ENCODE peak calls at places on chromosomes 5 and 9, in eight cellular contexts. C is HCT116, F is ovary, T is GM12892, Q is IMR-90, S is lower leg skin, M is GM12891, N is body of pancreas. H is an unnamed sample.

GRCh38 chr9:134885647-134886412 is 5.2 kb downstream of the FCN2 start:
- DNase-seq in M (no peak), S (peak; percentile 82), Q (no peak), F (no peak), C (no peak), T (no peak), N (no peak), H (no peak)

GRCh38 chr5:157924931-157925729 is 66.2 kb upstream of the CLINT1 start:
- DNase-seq in C (no peak), F (no peak), N (no peak), M (no peak), T (no peak), S (no peak), Q (no peak), H (no peak)

GRCh38 chr5:154786414-154786813 is 31.2 kb downstream of the LARP1 start:
- DNase-seq in F (no peak), C (no peak), Q (peak; percentile 55), T (no peak), M (no peak), N (no peak), S (no peak), H (no peak)

GRCh38 chr9:91945277-91946074 is 4.6 kb downstream of the ROR2 start:
- DNase-seq in M (no peak), Q (peak; percentile 82), S (no peak), C (no peak), T (no peak), F (peak; percentile 66), N (peak; percentile 24), H (no peak)

GRCh38 chr9:132160802-132161742 is 786 bp upstream of the NTNG2 start:
- DNase-seq in T (no peak), Q (peak; percentile 76), C (no peak), F (no peak), M (no peak), N (no peak), S (no peak), H (peak; percentile 92)

GRCh38 chr9:27181381-27181780 is 72.4 kb downstream of the TEK start:
- DNase-seq in C (no peak), Q (peak; percentile 89), S (no peak), M (no peak), N (no peak), F (no peak), T (no peak), H (no peak)

GRCh38 chr5:34930870-34931269 is 1.5 kb downstream of the DNAJC21 start:
- DNase-seq in N (no peak), Q (no peak), M (no peak), C (no peak), S (no peak), F (no peak), T (no peak), H (no peak)

GRCh38 chr5:31113101-31113500 is 80.4 kb upstream of the CDH6 start:
- DNase-seq in N (no peak), T (no peak), F (no peak), S (no peak), C (no peak), M (no peak), Q (peak; percentile 88), H (no peak)

GRCh38 chr5:146561711-146562110 is 45.7 kb upstream of the GPR151 start:
- DNase-seq in F (no peak), T (no peak), Q (no peak), C (no peak), N (no peak), S (no peak), M (no peak), H (no peak)

GRCh38 chr9:69622664-69623063 is 49.5 kb downstream of the APBA1 start:
- DNase-seq in F (no peak), M (no peak), Q (peak; percentile 46), N (no peak), T (no peak), C (no peak), S (no peak), H (no peak)

GRCh38 chr9:14301582-14301981 is 12.4 kb downstream of the NFIB start:
- DNase-seq in C (no peak), M (no peak), Q (no peak), N (peak; percentile 29), F (no peak), T (no peak), S (no peak), H (no peak)

GRCh38 chr5:113212244-113212920 is 222.4 kb downstream of the TSSK1B start:
- DNase-seq in N (peak; percentile 49), M (no peak), S (no peak), Q (peak; percentile 73), F (peak; percentile 67), T (no peak), C (no peak), H (no peak)

GRCh38 chr5:10546186-10546585 is 17.7 kb upstream of the ANKRD33B start:
- DNase-seq in S (no peak), F (no peak), M (no peak), N (no peak), C (no peak), T (no peak), Q (no peak), H (no peak)

GRCh38 chr5:13143630-13144029 is 800.9 kb downstream of the DNAH5 start:
- DNase-seq in Q (no peak), M (no peak), F (no peak), T (no peak), S (no peak), N (no peak), C (no peak), H (no peak)

GRCh38 chr9:87812375-87813118 is 70.1 kb upstream of the SPATA31E1 start:
- DNase-seq in Q (peak; percentile 66), C (no peak), T (no peak), M (no peak), F (no peak), S (no peak), N (no peak), H (peak; percentile 32)

GRCh38 chr5:169717298-169717697 is 80.2 kb downstream of the DOCK2 start:
- DNase-seq in S (no peak), M (no peak), C (no peak), T (no peak), Q (peak; percentile 30), N (no peak), F (no peak), H (peak; percentile 9)

GRCh38 chr9:109799792-109800191 is 19.8 kb downstream of the PALM2AKAP2 start:
- DNase-seq in Q (peak; percentile 86), M (no peak), T (no peak), S (no peak), N (no peak), C (no peak), F (no peak), H (peak; percentile 58)

GRCh38 chr9:89182369-89182768 is 3.8 kb upstream of the SHC3 start:
- DNase-seq in C (no peak), N (no peak), Q (no peak), T (no peak), M (no peak), S (no peak), F (no peak), H (no peak)

GRCh38 chr9:89177401-89178161 is 1.0 kb downstream of the SHC3 start:
- DNase-seq in Q (no peak), C (no peak), F (no peak), S (peak; percentile 87), M (no peak), N (peak; percentile 42), T (no peak), H (no peak)

GRCh38 chr9:89179535-89179919 is 909 bp upstream of the SHC3 start:
- DNase-seq in M (no peak), S (no peak), C (no peak), F (no peak), Q (peak; percentile 68), N (no peak), T (no peak), H (peak; percentile 66)

GRCh38 chr9:89178162-89179120 is at the start of gene SHC3:
- DNase-seq in S (no peak), M (no peak), F (no peak), N (peak; percentile 30), T (no peak), C (no peak), Q (peak; percentile 75), H (no peak)

GRCh38 chr9:89179920-89180667 is 1.5 kb upstream of the SHC3 start:
- DNase-seq in F (peak; percentile 48), Q (peak; percentile 97), C (peak; percentile 83), N (peak; percentile 95), M (no peak), S (peak; percentile 97), T (no peak), H (peak; percentile 98)
- TF ChIP-seq POLR2A in F (no peak), Q (peak; percentile 76), C (peak; percentile 53), N (peak; percentile 86), M (no peak), S (no peak), T (no peak), H (peak; percentile 28)

DNA sequence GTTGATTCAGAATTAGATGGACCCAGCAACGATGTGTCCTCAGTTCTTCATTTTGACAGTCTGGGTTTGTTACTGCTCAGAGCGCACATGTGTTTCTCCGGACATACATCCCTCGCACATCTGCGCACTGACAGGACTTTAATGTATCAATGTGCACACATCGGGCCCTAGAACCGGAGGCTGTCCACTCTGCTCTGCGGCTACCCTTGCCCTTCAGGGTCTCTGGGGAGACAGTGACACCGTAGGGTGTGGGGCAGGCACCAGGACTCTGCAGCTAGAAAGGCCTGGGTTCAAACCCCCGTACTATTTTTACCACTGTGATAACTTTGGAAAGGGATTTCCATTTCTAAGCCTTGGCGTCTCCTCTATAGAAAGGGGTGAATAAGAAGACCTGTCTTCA is 23.5 kb upstream of the LPCAT1 start:
- DNase-seq in M (no peak), S (peak; percentile 76), T (no peak), Q (no peak), C (no peak), F (no peak), N (no peak), H (no peak)
- TF ChIP-seq POLR2A in M (no peak), S (no peak), T (no peak), Q (no peak), C (no peak), F (no peak), N (no peak), H (no peak)

DNA sequence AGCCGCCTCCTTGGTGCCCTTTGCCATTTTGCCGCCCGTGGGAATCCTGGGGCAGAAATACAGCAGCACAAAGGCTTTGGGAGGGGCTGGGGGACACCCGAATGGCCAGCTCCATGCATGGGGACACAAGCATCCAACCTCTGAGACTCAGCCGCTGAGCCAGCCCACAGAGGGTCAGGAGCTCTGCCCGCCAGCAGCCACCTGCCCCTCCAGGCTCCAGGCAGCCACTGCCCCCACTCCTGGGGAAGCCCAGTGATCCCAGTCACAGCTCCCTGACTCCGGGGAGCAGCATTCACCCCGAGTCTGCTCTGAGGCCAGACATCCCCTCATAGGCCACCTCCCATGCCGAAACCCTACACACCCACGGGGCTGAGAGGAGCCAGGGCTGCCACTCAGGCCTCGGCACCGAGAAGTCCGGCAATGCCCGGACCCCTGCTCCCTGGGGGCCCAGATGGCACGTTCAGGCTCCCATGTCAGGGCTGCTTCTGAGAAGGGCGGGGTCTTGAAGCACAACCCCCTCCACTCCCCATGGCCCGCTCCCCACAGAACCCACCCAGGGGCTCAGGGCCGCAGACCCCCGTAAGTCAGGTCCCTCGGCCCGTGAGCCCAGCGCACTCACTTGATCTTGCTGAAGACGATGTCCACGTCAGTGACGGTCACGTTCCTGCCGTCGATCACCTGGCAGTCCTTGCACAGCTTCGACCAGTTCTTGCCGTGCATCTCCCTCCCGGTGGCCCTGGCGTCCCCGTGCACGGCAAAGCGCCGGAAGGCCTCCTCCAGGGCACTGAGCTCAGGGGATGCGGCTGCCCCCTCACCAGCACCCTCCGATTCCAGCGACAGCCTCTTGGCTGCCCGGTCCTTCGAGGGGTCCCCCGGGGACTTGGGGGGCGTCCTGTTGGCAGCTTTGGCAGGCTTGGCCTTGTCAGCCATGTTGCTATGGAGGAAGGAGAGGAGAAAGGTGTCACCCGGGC is 15.7 kb downstream of the TPPP start:
- DNase-seq in N (peak; percentile 12), T (peak; percentile 17), M (no peak), S (peak; percentile 77), Q (no peak), F (peak; percentile 7), C (no peak), H (no peak)
- TF ChIP-seq POLR2A in N (no peak), T (no peak), M (no peak), S (no peak), Q (no peak), F (no peak), C (no peak), H (no peak)

GRCh38 chr9:19048966-19049871 is at the start of gene RRAGA:
- DNase-seq in M (peak; percentile 85), C (peak; percentile 89), N (peak; percentile 94), T (peak; percentile 81), F (peak; percentile 96), S (peak; percentile 99), Q (peak; percentile 96), H (peak; percentile 89)
- TF ChIP-seq POLR2A in M (peak; percentile 97), C (peak; percentile 56), N (peak; percentile 96), T (peak; percentile 97), F (peak; percentile 85), S (peak; percentile 3), Q (peak; percentile 97), H (peak; percentile 89)